ENCODE peak calls at places on chromosomes 1 and 21, in eight cellular contexts. M is transverse colon, V is IMR-90, H is A549, F is ovary, X is Peyer's patch, K is K562, D is body of pancreas. G is an unnamed sample.

GRCh38 chr1:227856147-227856858 is 40.8 kb downstream of the PRSS38 start:
- DNase-seq in M (no peak), V (no peak), H (no peak), F (no peak), X (no peak), K (no peak), D (no peak), G (no peak)

GRCh38 chr1:224668991-224669390 is 52.9 kb downstream of the CNIH3 start:
- DNase-seq in M (no peak), V (no peak), H (no peak), F (no peak), X (no peak), K (no peak), D (peak; percentile 70), G (no peak)

GRCh38 chr1:200173097-200173629 is 145.7 kb downstream of the NR5A2 start:
- DNase-seq in M (no peak), V (no peak), H (no peak), F (no peak), X (no peak), K (no peak), D (no peak), G (no peak)

GRCh38 chr1:102191723-102192122 is 195.0 kb upstream of the OLFM3 start:
- DNase-seq in M (peak; percentile 21), V (no peak), H (no peak), F (no peak), X (peak; percentile 58), K (peak; percentile 4), D (peak; percentile 51), G (no peak)

GRCh38 chr1:173405758-173406344 is 71.3 kb upstream of the PRDX6 start:
- DNase-seq in M (no peak), V (peak; percentile 83), H (no peak), F (no peak), X (no peak), K (no peak), D (no peak), G (no peak)

GRCh38 chr1:59768752-59769411 is 45.9 kb upstream of the HOOK1 start:
- DNase-seq in M (no peak), V (no peak), H (no peak), F (no peak), X (no peak), K (no peak), D (peak; percentile 22), G (no peak)

GRCh38 chr1:18480315-18481189 is at the start of gene KLHDC7A:
- DNase-seq in M (peak; percentile 33), V (no peak), H (peak; percentile 60), F (no peak), X (no peak), K (no peak), D (peak; percentile 82), G (no peak)

GRCh38 chr1:224510880-224511645 is 76.5 kb upstream of the WDR26 start:
- DNase-seq in M (no peak), V (peak; percentile 73), H (no peak), F (no peak), X (no peak), K (peak; percentile 52), D (no peak), G (no peak)

GRCh38 chr1:101112051-101112770 is 86.6 kb upstream of the DPH5 start:
- DNase-seq in M (peak; percentile 40), V (no peak), H (no peak), F (no peak), X (peak; percentile 82), K (peak; percentile 34), D (peak; percentile 57), G (no peak)

GRCh38 chr1:244319283-244320132 is 132.2 kb downstream of the ADSS2 start:
- DNase-seq in M (no peak), V (peak; percentile 90), H (no peak), F (no peak), X (peak; percentile 70), K (no peak), D (peak; percentile 55), G (no peak)

GRCh38 chr21:31566611-31567010 is 92.9 kb upstream of the SOD1 start:
- DNase-seq in M (no peak), V (no peak), H (no peak), F (no peak), X (no peak), K (no peak), D (no peak), G (no peak)

GRCh38 chr1:145961425-145962156 is 2.8 kb downstream of the ANKRD34A start:
- DNase-seq in M (peak; percentile 63), V (no peak), H (no peak), F (peak; percentile 66), X (peak; percentile 81), K (no peak), D (no peak), G (no peak)

GRCh38 chr1:154999651-155000474 is 2.7 kb upstream of the ZBTB7B start:
- DNase-seq in M (peak; percentile 70), V (no peak), H (no peak), F (no peak), X (peak; percentile 81), K (peak; percentile 85), D (peak; percentile 66), G (no peak)

GRCh38 chr1:169367686-169368405 is at the start of the genes BLZF1 and NME7:
- DNase-seq in M (peak; percentile 98), V (peak; percentile 96), H (peak; percentile 92), F (peak; percentile 96), X (peak; percentile 99), K (peak; percentile 99), D (peak; percentile 97), G (peak; percentile 92)

GRCh38 chr1:89407355-89407754 is 43.5 kb downstream of the GBP6 start:
- DNase-seq in M (no peak), V (peak; percentile 3), H (no peak), F (peak; percentile 27), X (no peak), K (no peak), D (no peak), G (no peak)

GRCh38 chr21:33587792-33588484 is 546 bp downstream of the DONSON start:
- DNase-seq in M (peak; percentile 41), V (peak; percentile 20), H (peak; percentile 11), F (peak; percentile 48), X (peak; percentile 59), K (peak; percentile 67), D (peak; percentile 31), G (peak; percentile 13)

GRCh38 chr1:28301368-28302174 is 27.3 kb upstream of the MED18 start:
- DNase-seq in M (no peak), V (no peak), H (no peak), F (no peak), X (no peak), K (peak; percentile 55), D (no peak), G (no peak)

GRCh38 chr1:225772323-225772768 is 5.3 kb upstream of the SRP9 start:
- DNase-seq in M (peak; percentile 89), V (peak; percentile 88), H (peak; percentile 87), F (peak; percentile 90), X (peak; percentile 90), K (peak; percentile 90), D (peak; percentile 96), G (peak; percentile 87)

GRCh38 chr21:41895643-41896493 is 16.7 kb upstream of the PRDM15 start:
- DNase-seq in M (peak; percentile 32), V (peak; percentile 18), H (no peak), F (no peak), X (peak; percentile 76), K (peak; percentile 47), D (no peak), G (no peak)

GRCh38 chr1:77978969-77979838 is at the start of gene FUBP1:
- DNase-seq in M (peak; percentile 97), V (peak; percentile 99), H (peak; percentile 70), F (peak; percentile 98), X (peak; percentile 98), K (peak; percentile 99), D (peak; percentile 98), G (peak; percentile 92)
- TF ChIP-seq POLR2A in M (peak; percentile 80), V (peak; percentile 87), H (peak; percentile 59), F (peak; percentile 75), X (peak; percentile 60), K (peak; percentile 98), D (peak; percentile 94), G (peak; percentile 55)

GRCh38 chr1:1203561-1204424 is 2.6 kb downstream of the TNFRSF18 start:
- DNase-seq in M (peak; percentile 5), V (no peak), H (no peak), F (no peak), X (peak; percentile 43), K (peak; percentile 50), D (no peak), G (no peak)
- H3K4me1 ChIP-seq in M (peaks cover 30% of the 10 kb centered on the region), V (peaks cover 8% of the 10 kb centered on the region), H (peaks cover 3% of the 10 kb centered on the region), F (no peaks in the 10 kb centered on the region), X (no peaks in the 10 kb centered on the region), K (peaks cover 7% of the 10 kb centered on the region), D (peaks cover 26% of the 10 kb centered on the region), G (peaks cover 16% of the 10 kb centered on the region)

DNA sequence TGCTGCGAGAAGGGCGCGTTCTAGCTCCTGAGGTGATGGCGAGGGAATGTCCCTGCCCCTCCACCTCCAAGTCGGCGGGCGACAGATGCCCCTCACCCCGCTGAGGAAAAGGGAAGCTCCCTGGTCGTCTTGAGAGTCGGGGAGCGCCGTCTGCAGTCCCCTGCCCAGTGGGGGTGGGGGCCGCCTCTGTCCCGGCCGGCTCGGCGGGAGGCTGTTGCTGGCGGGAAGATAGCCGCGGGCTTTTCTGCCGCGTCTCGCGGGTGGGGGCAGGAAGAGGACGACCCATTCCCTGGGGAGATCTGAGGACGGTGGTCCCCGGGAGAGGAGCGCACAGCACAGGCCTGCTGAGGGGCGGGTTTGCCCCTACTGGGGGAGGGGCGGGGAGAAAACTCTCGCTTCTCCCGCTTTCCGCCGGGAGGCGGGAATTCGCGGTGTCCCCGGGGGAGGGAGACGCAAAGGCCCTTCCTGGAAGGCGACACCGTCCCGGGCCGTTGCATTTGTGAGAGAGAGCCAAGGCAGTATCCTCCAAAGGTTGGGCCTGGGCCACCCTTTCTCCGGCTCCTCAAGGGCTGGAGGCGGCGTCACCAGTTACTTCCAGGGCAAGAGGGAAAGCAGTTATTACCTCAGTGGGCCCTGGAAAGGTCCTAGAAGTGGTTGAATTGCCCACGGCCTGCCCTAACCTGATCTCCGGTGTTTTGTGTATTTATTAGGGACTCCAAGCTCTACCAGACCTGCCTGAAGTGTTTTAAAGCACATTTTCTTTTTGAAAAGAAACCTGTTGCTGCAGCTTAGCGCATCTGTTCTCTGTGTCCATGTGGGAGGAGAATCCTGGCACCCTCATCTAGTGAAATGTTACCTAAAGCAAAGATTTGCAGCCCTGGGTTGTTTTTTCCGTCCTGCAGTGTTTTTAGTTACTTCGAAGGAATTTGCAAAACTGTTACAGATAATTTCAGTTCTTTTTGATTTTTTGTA is 648 bp downstream of the S100PBP start:
- DNase-seq in M (peak; percentile 77), V (peak; percentile 39), H (peak; percentile 62), F (peak; percentile 75), X (peak; percentile 77), K (peak; percentile 87), D (peak; percentile 74), G (peak; percentile 46)
- TF ChIP-seq POLR2A in M (no peak), V (no peak), H (peak; percentile 38), F (no peak), X (no peak), K (peak; percentile 73), D (no peak), G (no peak)

DNA sequence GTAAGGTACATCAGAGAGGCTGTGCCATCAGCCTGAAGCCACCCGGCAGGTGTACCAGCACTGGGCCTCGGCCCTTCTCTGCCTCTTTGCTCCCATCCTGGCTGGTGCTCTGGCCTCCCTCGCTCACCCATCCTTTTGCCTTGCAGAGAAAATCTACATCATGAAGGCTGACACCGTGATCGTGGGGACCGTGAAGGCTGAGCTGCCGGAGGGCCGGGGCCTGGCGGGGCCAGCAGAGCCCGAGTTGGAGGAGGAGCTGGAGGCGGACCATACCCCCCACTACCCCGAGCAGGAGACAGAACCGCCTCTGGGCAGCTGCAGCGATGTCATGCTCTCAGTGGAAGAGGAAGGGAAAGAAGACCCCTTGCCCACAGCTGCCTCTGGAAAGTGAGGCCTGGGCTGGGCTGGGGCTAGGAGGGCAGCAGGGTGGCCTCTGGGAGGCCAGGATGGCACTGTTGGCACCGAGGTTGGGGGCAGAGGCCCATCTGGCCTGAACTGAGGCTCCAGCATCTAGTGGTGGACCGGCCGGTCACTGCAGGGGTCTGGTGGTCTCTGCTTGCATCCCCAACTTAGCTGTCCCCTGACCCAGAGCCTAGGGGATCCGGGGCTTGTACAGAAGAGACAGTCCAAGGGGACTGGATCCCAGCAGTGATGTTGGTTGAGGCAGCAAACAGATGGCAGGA is 24.5 kb upstream of the TNFRSF1B start:
- DNase-seq in M (no peak), V (no peak), H (no peak), F (peak; percentile 14), X (no peak), K (no peak), D (no peak), G (no peak)
- H3K4me1 ChIP-seq in M (peaks cover 12% of the 10 kb centered on the region), V (peaks cover 14% of the 10 kb centered on the region), H (no peaks in the 10 kb centered on the region), F (peaks cover 16% of the 10 kb centered on the region), X (peaks cover 14% of the 10 kb centered on the region), K (peaks cover 14% of the 10 kb centered on the region), D (no peaks in the 10 kb centered on the region), G (peaks cover 21% of the 10 kb centered on the region)

G was measured in tibial nerve.